ENCODE peak calls at places on chromosome 17, in seven cellular contexts. One of them, this sample, is unnamed.

GRCh38 chr17:77349976-77350830 is 209.4 kb downstream of the SEC14L1 start:
- DNase-seq in MCF 10A: no peak
- DNase-seq in body of pancreas: no peak
- DNase-seq in tibial nerve: no peak
- DNase-seq in activated B cell treated with CpG ODN at 0.5 μM for 24 hours: no peak
- DNase-seq in nephron progenitor cell: no peak
- DNase-seq in HepG2: no peak
- DNase-seq in this sample: no peak

GRCh38 chr17:72388765-72389473 is 268.1 kb downstream of the SOX9 start:
- DNase-seq in MCF 10A: peak
- DNase-seq in body of pancreas: no peak
- DNase-seq in tibial nerve: no peak
- DNase-seq in activated B cell treated with CpG ODN at 0.5 μM for 24 hours: no peak
- DNase-seq in nephron progenitor cell: no peak
- DNase-seq in HepG2: no peak
- DNase-seq in this sample: no peak

GRCh38 chr17:67054608-67055007 is 10.3 kb downstream of the CACNG1 start:
- DNase-seq in MCF 10A: no peak
- DNase-seq in body of pancreas: no peak
- DNase-seq in tibial nerve: no peak
- DNase-seq in activated B cell treated with CpG ODN at 0.5 μM for 24 hours: no peak
- DNase-seq in nephron progenitor cell: no peak
- DNase-seq in HepG2: no peak
- DNase-seq in this sample: no peak

GRCh38 chr17:75345514-75346167 is 56.4 kb upstream of the SLC25A19 start:
- DNase-seq in MCF 10A: no peak
- DNase-seq in body of pancreas: no peak
- DNase-seq in tibial nerve: no peak
- DNase-seq in activated B cell treated with CpG ODN at 0.5 μM for 24 hours: peak
- DNase-seq in nephron progenitor cell: no peak
- DNase-seq in HepG2: no peak
- DNase-seq in this sample: no peak

GRCh38 chr17:27384721-27385120 is 71.5 kb upstream of the KSR1 start:
- DNase-seq in MCF 10A: no peak
- DNase-seq in body of pancreas: no peak
- DNase-seq in tibial nerve: no peak
- DNase-seq in activated B cell treated with CpG ODN at 0.5 μM for 24 hours: no peak
- DNase-seq in nephron progenitor cell: no peak
- DNase-seq in HepG2: no peak
- DNase-seq in this sample: no peak

GRCh38 chr17:64773836-64774761 is 112.0 kb upstream of the SMURF2 start:
- DNase-seq in MCF 10A: peak
- DNase-seq in body of pancreas: peak
- DNase-seq in tibial nerve: no peak
- DNase-seq in activated B cell treated with CpG ODN at 0.5 μM for 24 hours: no peak
- DNase-seq in nephron progenitor cell: peak
- DNase-seq in HepG2: peak
- DNase-seq in this sample: peak

GRCh38 chr17:6069611-6070279 is 434 bp upstream of the WSCD1 start:
- DNase-seq in MCF 10A: no peak
- DNase-seq in body of pancreas: no peak
- DNase-seq in tibial nerve: no peak
- DNase-seq in activated B cell treated with CpG ODN at 0.5 μM for 24 hours: no peak
- DNase-seq in nephron progenitor cell: no peak
- DNase-seq in HepG2: no peak
- DNase-seq in this sample: no peak

GRCh38 chr17:64128787-64129514 is 993 bp downstream of the ERN1 start:
- DNase-seq in MCF 10A: peak
- DNase-seq in body of pancreas: peak
- DNase-seq in tibial nerve: peak
- DNase-seq in activated B cell treated with CpG ODN at 0.5 μM for 24 hours: peak
- DNase-seq in nephron progenitor cell: no peak
- DNase-seq in HepG2: no peak
- DNase-seq in this sample: no peak

GRCh38 chr17:33073416-33073815 is 81.8 kb downstream of the SPACA3 start:
- DNase-seq in MCF 10A: no peak
- DNase-seq in body of pancreas: no peak
- DNase-seq in tibial nerve: no peak
- DNase-seq in activated B cell treated with CpG ODN at 0.5 μM for 24 hours: no peak
- DNase-seq in nephron progenitor cell: no peak
- DNase-seq in HepG2: no peak
- DNase-seq in this sample: no peak

GRCh38 chr17:45812102-45812501 is 28.0 kb downstream of the CRHR1 start:
- DNase-seq in MCF 10A: peak
- DNase-seq in body of pancreas: no peak
- DNase-seq in tibial nerve: no peak
- DNase-seq in activated B cell treated with CpG ODN at 0.5 μM for 24 hours: no peak
- DNase-seq in nephron progenitor cell: no peak
- DNase-seq in HepG2: peak
- DNase-seq in this sample: no peak

GRCh38 chr17:27295945-27296344 is 2.0 kb downstream of the WSB1 start:
- DNase-seq in MCF 10A: peak
- DNase-seq in body of pancreas: no peak
- DNase-seq in tibial nerve: no peak
- DNase-seq in activated B cell treated with CpG ODN at 0.5 μM for 24 hours: no peak
- DNase-seq in nephron progenitor cell: no peak
- DNase-seq in HepG2: no peak
- DNase-seq in this sample: no peak

GRCh38 chr17:45284176-45285140 is 22.6 kb upstream of the SPATA32 start:
- DNase-seq in MCF 10A: no peak
- DNase-seq in body of pancreas: peak
- DNase-seq in tibial nerve: no peak
- DNase-seq in activated B cell treated with CpG ODN at 0.5 μM for 24 hours: no peak
- DNase-seq in nephron progenitor cell: no peak
- DNase-seq in HepG2: no peak
- DNase-seq in this sample: no peak

DNA sequence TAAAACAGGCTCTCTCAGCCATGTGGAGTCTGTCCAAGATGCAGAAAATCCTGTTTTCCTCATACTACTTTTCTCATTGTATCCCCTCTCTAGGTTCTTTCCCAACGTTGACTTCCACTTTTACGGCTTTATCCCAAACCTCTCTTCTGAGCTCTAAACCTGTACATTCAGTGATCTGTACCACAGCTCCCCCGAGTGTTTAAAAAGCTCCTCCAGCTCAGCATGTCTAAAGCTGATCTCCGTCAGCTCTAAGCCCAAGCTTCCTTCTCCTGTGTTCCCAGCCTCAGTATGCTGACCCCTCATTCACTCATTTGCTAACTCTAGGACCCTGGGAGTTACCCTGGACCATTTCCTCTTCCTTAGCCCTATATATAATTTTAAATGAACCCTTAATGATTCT is 144.6 kb downstream of the DNAH9 start:
- DNase-seq in MCF 10A: no peak
- DNase-seq in body of pancreas: no peak
- DNase-seq in tibial nerve: no peak
- DNase-seq in activated B cell treated with CpG ODN at 0.5 μM for 24 hours: no peak
- DNase-seq in nephron progenitor cell: no peak
- DNase-seq in HepG2: no peak
- DNase-seq in this sample: no peak
- TF ChIP-seq CTCF in MCF 10A: no peak
- TF ChIP-seq CTCF in body of pancreas: peak
- TF ChIP-seq CTCF in tibial nerve: no peak
- TF ChIP-seq CTCF in activated B cell treated with CpG ODN at 0.5 μM for 24 hours: no peak
- TF ChIP-seq CTCF in nephron progenitor cell: no peak
- TF ChIP-seq CTCF in HepG2: peak
- TF ChIP-seq CTCF in this sample: peak

GRCh38 chr17:2090804-2091534 is 36.1 kb downstream of the HIC1 start:
- DNase-seq in MCF 10A: peak
- DNase-seq in body of pancreas: peak
- DNase-seq in tibial nerve: peak
- DNase-seq in activated B cell treated with CpG ODN at 0.5 μM for 24 hours: no peak
- DNase-seq in nephron progenitor cell: peak
- DNase-seq in HepG2: no peak
- DNase-seq in this sample: no peak

GRCh38 chr17:2093349-2093748 is 38.4 kb downstream of the HIC1 start:
- DNase-seq in MCF 10A: no peak
- DNase-seq in body of pancreas: peak
- DNase-seq in tibial nerve: no peak
- DNase-seq in activated B cell treated with CpG ODN at 0.5 μM for 24 hours: no peak
- DNase-seq in nephron progenitor cell: no peak
- DNase-seq in HepG2: no peak
- DNase-seq in this sample: no peak

GRCh38 chr17:2095536-2095910 is 40.6 kb downstream of the HIC1 start:
- DNase-seq in MCF 10A: no peak
- DNase-seq in body of pancreas: no peak
- DNase-seq in tibial nerve: no peak
- DNase-seq in activated B cell treated with CpG ODN at 0.5 μM for 24 hours: no peak
- DNase-seq in nephron progenitor cell: no peak
- DNase-seq in HepG2: no peak
- DNase-seq in this sample: no peak

GRCh38 chr17:2092253-2092652 is 37.4 kb downstream of the HIC1 start:
- DNase-seq in MCF 10A: no peak
- DNase-seq in body of pancreas: no peak
- DNase-seq in tibial nerve: no peak
- DNase-seq in activated B cell treated with CpG ODN at 0.5 μM for 24 hours: no peak
- DNase-seq in nephron progenitor cell: no peak
- DNase-seq in HepG2: no peak
- DNase-seq in this sample: no peak

DNA sequence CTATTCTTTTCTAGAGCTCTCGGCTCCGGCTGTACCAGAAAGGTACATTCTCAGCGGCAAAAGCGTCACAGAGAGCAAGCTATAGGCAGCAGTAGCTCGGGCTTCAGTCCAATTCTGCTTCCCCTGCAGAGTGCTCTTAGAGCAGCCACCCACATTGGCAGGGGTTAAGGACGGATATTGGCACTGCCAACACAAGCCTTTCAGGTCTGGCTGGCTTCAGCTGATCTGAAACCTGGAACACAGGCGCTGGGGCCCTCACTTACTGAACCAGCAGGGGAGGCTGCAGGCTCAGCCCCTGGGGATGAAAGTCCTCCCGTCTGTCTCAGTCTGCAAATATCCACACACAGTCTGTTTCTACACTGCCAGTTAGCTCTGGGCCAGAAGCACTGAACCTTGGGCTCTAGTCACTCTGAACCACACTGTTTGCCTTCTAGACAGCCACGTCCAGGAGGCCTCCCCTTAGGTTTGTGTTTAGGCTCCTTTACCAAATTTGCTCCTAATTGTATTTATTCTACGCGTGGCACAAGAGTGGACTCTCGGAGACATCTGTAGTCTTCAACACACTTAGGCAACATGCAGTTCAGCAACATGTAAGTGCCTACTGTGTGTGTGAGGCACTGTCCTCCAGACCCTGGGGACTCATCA is 40.1 kb downstream of the HIC1 start:
- DNase-seq in MCF 10A: peak
- DNase-seq in body of pancreas: peak
- DNase-seq in tibial nerve: no peak
- DNase-seq in activated B cell treated with CpG ODN at 0.5 μM for 24 hours: no peak
- DNase-seq in nephron progenitor cell: no peak
- DNase-seq in HepG2: peak
- DNase-seq in this sample: no peak
- TF ChIP-seq CTCF in MCF 10A: no peak
- TF ChIP-seq CTCF in body of pancreas: peak
- TF ChIP-seq CTCF in tibial nerve: peak
- TF ChIP-seq CTCF in activated B cell treated with CpG ODN at 0.5 μM for 24 hours: no peak
- TF ChIP-seq CTCF in nephron progenitor cell: no peak
- TF ChIP-seq CTCF in HepG2: peak
- TF ChIP-seq CTCF in this sample: peak

DNA sequence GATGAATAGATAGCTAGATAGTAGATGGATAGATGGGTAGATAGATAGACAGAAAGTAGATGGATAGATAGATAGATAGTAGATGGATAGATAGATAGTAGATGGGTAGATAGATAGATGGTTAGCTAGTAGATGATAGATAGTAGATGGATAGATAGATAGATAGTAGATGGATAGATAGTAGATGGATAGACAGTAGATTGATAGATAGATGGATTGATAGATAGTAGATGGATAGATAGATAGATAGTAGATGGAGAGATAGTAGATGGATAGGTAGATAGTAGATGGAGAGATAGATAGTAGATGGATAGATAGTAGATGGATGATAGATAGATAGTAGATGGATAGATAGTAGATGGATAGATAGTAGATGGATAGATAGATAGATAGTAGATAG is 40.4 kb downstream of the PIK3R5 start:
- DNase-seq in MCF 10A: no peak
- DNase-seq in body of pancreas: no peak
- DNase-seq in tibial nerve: no peak
- DNase-seq in activated B cell treated with CpG ODN at 0.5 μM for 24 hours: no peak
- DNase-seq in nephron progenitor cell: no peak
- DNase-seq in HepG2: no peak
- DNase-seq in this sample: no peak
- TF ChIP-seq CTCF in MCF 10A: no peak
- TF ChIP-seq CTCF in body of pancreas: no peak
- TF ChIP-seq CTCF in tibial nerve: no peak
- TF ChIP-seq CTCF in activated B cell treated with CpG ODN at 0.5 μM for 24 hours: no peak
- TF ChIP-seq CTCF in nephron progenitor cell: no peak
- TF ChIP-seq CTCF in HepG2: no peak
- TF ChIP-seq CTCF in this sample: no peak

GRCh38 chr17:15262291-15263205 is 2.6 kb downstream of the PMP22 start:
- DNase-seq in MCF 10A: no peak
- DNase-seq in body of pancreas: peak
- DNase-seq in tibial nerve: peak
- DNase-seq in activated B cell treated with CpG ODN at 0.5 μM for 24 hours: no peak
- DNase-seq in nephron progenitor cell: peak
- DNase-seq in HepG2: no peak
- DNase-seq in this sample: peak

GRCh38 chr17:15258113-15258512 is 7.0 kb downstream of the PMP22 start:
- DNase-seq in MCF 10A: no peak
- DNase-seq in body of pancreas: no peak
- DNase-seq in tibial nerve: no peak
- DNase-seq in activated B cell treated with CpG ODN at 0.5 μM for 24 hours: no peak
- DNase-seq in nephron progenitor cell: no peak
- DNase-seq in HepG2: no peak
- DNase-seq in this sample: no peak

GRCh38 chr17:15261063-15261817 is 3.9 kb downstream of the PMP22 start:
- DNase-seq in MCF 10A: no peak
- DNase-seq in body of pancreas: peak
- DNase-seq in tibial nerve: peak
- DNase-seq in activated B cell treated with CpG ODN at 0.5 μM for 24 hours: no peak
- DNase-seq in nephron progenitor cell: peak
- DNase-seq in HepG2: peak
- DNase-seq in this sample: peak

GRCh38 chr17:15261818-15262290 is 3.3 kb downstream of the PMP22 start:
- DNase-seq in MCF 10A: no peak
- DNase-seq in body of pancreas: no peak
- DNase-seq in tibial nerve: no peak
- DNase-seq in activated B cell treated with CpG ODN at 0.5 μM for 24 hours: no peak
- DNase-seq in nephron progenitor cell: peak
- DNase-seq in HepG2: no peak
- DNase-seq in this sample: no peak

DNA sequence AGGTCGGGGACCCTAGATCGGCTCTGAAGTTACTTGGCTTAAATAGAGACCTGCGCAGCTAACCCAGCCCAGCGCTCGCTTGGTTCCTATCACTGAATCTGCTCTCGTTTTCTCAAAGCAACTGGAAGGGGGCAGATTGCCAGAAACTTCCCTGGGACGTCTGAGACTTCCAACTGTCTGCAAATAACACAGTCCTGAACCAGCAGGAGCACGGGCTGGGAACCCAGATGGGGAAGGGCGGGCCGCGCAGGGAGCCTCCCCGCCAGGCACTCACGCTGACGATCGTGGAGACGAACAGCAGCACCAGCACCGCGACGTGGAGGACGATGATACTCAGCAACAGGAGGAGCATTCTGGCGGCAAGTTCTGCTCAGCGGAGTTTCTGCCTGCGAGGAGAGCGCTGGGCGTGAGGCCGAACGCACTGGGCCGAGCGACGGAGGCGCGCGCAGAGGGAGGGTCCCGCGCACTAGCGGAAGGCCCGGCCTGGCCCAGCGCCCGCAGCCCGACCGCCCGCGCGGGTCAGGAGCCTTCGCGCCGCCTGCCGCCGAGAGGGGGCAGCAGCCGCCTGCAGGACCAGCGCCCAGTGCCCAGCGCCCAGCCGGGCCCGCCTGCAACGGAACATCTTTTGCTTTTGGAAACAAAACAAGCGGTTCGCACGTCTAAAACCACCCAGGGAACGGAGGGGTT is 4.6 kb downstream of the PMP22 start:
- DNase-seq in MCF 10A: peak
- DNase-seq in body of pancreas: peak
- DNase-seq in tibial nerve: peak
- DNase-seq in activated B cell treated with CpG ODN at 0.5 μM for 24 hours: peak
- DNase-seq in nephron progenitor cell: peak
- DNase-seq in HepG2: peak
- DNase-seq in this sample: peak
- TF ChIP-seq CTCF in MCF 10A: peak
- TF ChIP-seq CTCF in body of pancreas: peak
- TF ChIP-seq CTCF in tibial nerve: peak
- TF ChIP-seq CTCF in activated B cell treated with CpG ODN at 0.5 μM for 24 hours: no peak
- TF ChIP-seq CTCF in nephron progenitor cell: peak
- TF ChIP-seq CTCF in HepG2: peak
- TF ChIP-seq CTCF in this sample: peak